ENCODE peak calls at places on chromosomes 13 and 19, in ten cellular contexts. G is NCI-H1092; T is breast epithelium; L is hypothalamus; O is frontal cortex; K is AG08396; S is effector memory CD8-positive, alpha-beta T cell; B is EL; Q is naive thymus-derived CD8-positive, alpha-beta T cell; V is astrocyte. Z is an unnamed sample.

GRCh38 chr13:44732503-44733098 is 156.5 kb upstream of the TSC22D1 start:
- DNase-seq in Q (no peak), L (no peak), O (no peak), B (no peak), G (no peak), V (no peak), S (no peak), K (no peak), T (no peak), Z (no peak)

GRCh38 chr19:41355035-41355434 is 1.3 kb upstream of the TGFB1 start:
- DNase-seq in K (no peak), V (no peak), O (no peak), L (no peak), S (no peak), G (no peak), Q (no peak), T (no peak), B (no peak), Z (no peak)

GRCh38 chr19:31448221-31448657 is 99.0 kb upstream of the TSHZ3 start:
- DNase-seq in K (peak), V (peak), B (peak), T (no peak), O (no peak), L (no peak), Q (no peak), S (no peak), G (no peak), Z (no peak)

GRCh38 chr13:28423010-28423409 is 71.9 kb downstream of the FLT1 start:
- DNase-seq in B (no peak), O (no peak), S (no peak), K (no peak), L (peak), G (no peak), Q (peak), V (no peak), T (no peak), Z (no peak)

GRCh38 chr13:72405441-72405840 is 322.0 kb downstream of the MZT1 start:
- DNase-seq in V (no peak), T (no peak), B (no peak), S (no peak), O (no peak), K (no peak), Q (no peak), G (no peak), L (no peak), Z (no peak)

GRCh38 chr19:58387338-58388174 is 487 bp downstream of the RPS5 start:
- DNase-seq in Q (no peak), G (no peak), L (no peak), S (no peak), O (no peak), V (no peak), K (no peak), T (no peak), B (no peak), Z (no peak)

GRCh38 chr19:45712699-45713067 is 18.0 kb downstream of the FBXO46 start:
- DNase-seq in L (no peak), V (no peak), B (no peak), T (no peak), K (no peak), S (no peak), Q (no peak), G (no peak), O (no peak), Z (no peak)

GRCh38 chr13:75432045-75432444 is 49.9 kb downstream of the TBC1D4 start:
- DNase-seq in Q (no peak), V (no peak), B (no peak), G (no peak), S (no peak), T (no peak), L (no peak), O (no peak), K (no peak), Z (no peak)

GRCh38 chr13:19860884-19861655 is 2.4 kb downstream of the ZMYM5 start:
- DNase-seq in S (no peak), V (peak), G (no peak), L (no peak), T (no peak), O (no peak), K (peak), Q (no peak), B (peak), Z (no peak)

GRCh38 chr19:30076101-30076551 is 134.1 kb downstream of the URI1 start:
- DNase-seq in G (no peak), Q (no peak), O (no peak), L (no peak), B (no peak), V (no peak), T (peak), K (no peak), S (no peak), Z (no peak)

GRCh38 chr19:35565016-35565856 is 1.8 kb upstream of the ATP4A start:
- DNase-seq in L (no peak), Q (no peak), G (no peak), K (no peak), V (no peak), S (no peak), O (no peak), B (no peak), T (no peak), Z (no peak)

GRCh38 chr19:16417660-16418596 is 53.8 kb downstream of the EPS15L1 start:
- DNase-seq in S (peak), T (peak), K (peak), Q (peak), O (peak), G (peak), B (peak), L (peak), V (no peak), Z (no peak)